ENCODE peak calls at places on chromosome 16, in ten cellular contexts. S, V, W, C, L, U, I, Y, O and B are unnamed samples.

GRCh38 chr16:25006504-25007055 is 8.6 kb downstream of the ARHGAP17 start:
- DNase-seq in S (no peak), V (no peak), W (no peak), C (peak; percentile 49), L (no peak), U (peak; percentile 71), I (no peak), Y (no peak), O (no peak), B (no peak)

GRCh38 chr16:70252355-70252988 is 732 bp upstream of the EXOSC6 start:
- DNase-seq in S (no peak), V (no peak), W (no peak), C (peak; percentile 65), L (no peak), U (peak; percentile 11), I (no peak), Y (peak; percentile 79), O (no peak), B (no peak)

GRCh38 chr16:66658143-66658859 is 38.2 kb downstream of the CMTM4 start:
- DNase-seq in S (no peak), V (no peak), W (no peak), C (no peak), L (no peak), U (no peak), I (no peak), Y (no peak), O (no peak), B (no peak)

GRCh38 chr16:54521327-54521726 is 234.7 kb upstream of the IRX3 start:
- DNase-seq in S (no peak), V (no peak), W (no peak), C (no peak), L (no peak), U (no peak), I (no peak), Y (no peak), O (no peak), B (no peak)

GRCh38 chr16:53087101-53087500 is 32.3 kb downstream of the CHD9 start:
- DNase-seq in S (no peak), V (no peak), W (no peak), C (no peak), L (no peak), U (peak; percentile 72), I (no peak), Y (no peak), O (no peak), B (no peak)

GRCh38 chr16:3175157-3176153 is 12.5 kb upstream of the OR1F1 start:
- DNase-seq in S (no peak), V (no peak), W (no peak), C (peak; percentile 76), L (peak; percentile 51), U (peak; percentile 53), I (no peak), Y (peak; percentile 96), O (no peak), B (no peak)

GRCh38 chr16:66588981-66589713 is 9.9 kb downstream of the CMTM2 start:
- DNase-seq in S (peak; percentile 35), V (no peak), W (peak; percentile 45), C (peak; percentile 89), L (peak; percentile 92), U (peak; percentile 18), I (no peak), Y (peak; percentile 73), O (peak; percentile 73), B (no peak)

GRCh38 chr16:59633996-59634579 is 900.0 kb upstream of the GOT2 start:
- DNase-seq in S (no peak), V (no peak), W (no peak), C (no peak), L (no peak), U (peak; percentile 83), I (no peak), Y (no peak), O (no peak), B (no peak)

DNA sequence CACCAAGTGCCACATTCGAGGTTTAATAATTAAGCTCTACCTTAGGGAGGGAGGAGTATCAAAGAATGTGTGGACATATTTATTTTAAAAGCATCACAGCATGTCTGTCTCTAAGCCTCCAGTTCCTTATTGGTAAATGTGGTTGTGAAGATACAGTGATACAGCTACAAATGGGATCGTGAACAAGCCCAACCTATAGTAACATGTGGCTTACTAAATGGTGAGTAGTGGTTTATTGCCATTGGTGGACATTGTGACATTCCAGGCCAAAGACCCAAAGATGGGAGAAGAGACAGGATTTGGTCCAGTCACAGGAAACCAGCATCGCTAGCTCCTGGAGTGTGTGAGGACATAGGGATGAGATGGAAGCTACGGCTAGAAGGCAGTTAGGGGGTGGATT is 51.2 kb downstream of the IQCK start:
- DNase-seq in S (no peak), V (no peak), W (no peak), C (no peak), L (no peak), U (no peak), I (no peak), Y (no peak), O (no peak), B (no peak)
- H3K9me3 ChIP-seq in S (peaks cover 20% of the 10 kb centered on the region), V (no peaks in the 10 kb centered on the region), W (no peaks in the 10 kb centered on the region), C (no peaks in the 10 kb centered on the region), L (no peaks in the 10 kb centered on the region), U (peaks cover 5% of the 10 kb centered on the region), I (no peaks in the 10 kb centered on the region), Y (peaks cover 7% of the 10 kb centered on the region), O (no peaks in the 10 kb centered on the region), B (no peaks in the 10 kb centered on the region)

GRCh38 chr16:55571191-55571897 is 4.9 kb downstream of the CAPNS2 start:
- DNase-seq in S (no peak), V (no peak), W (no peak), C (no peak), L (no peak), U (no peak), I (no peak), Y (no peak), O (no peak), B (no peak)

GRCh38 chr16:55572439-55572838 is 6.0 kb downstream of the CAPNS2 start:
- DNase-seq in S (no peak), V (no peak), W (no peak), C (no peak), L (no peak), U (no peak), I (no peak), Y (no peak), O (no peak), B (no peak)

GRCh38 chr16:55569025-55569424 is 2.5 kb downstream of the CAPNS2 start:
- DNase-seq in S (no peak), V (no peak), W (no peak), C (no peak), L (no peak), U (peak; percentile 24), I (no peak), Y (no peak), O (no peak), B (no peak)

GRCh38 chr16:55568151-55568693 is 1.7 kb downstream of the CAPNS2 start:
- DNase-seq in S (no peak), V (no peak), W (no peak), C (no peak), L (no peak), U (no peak), I (no peak), Y (no peak), O (no peak), B (no peak)

DNA sequence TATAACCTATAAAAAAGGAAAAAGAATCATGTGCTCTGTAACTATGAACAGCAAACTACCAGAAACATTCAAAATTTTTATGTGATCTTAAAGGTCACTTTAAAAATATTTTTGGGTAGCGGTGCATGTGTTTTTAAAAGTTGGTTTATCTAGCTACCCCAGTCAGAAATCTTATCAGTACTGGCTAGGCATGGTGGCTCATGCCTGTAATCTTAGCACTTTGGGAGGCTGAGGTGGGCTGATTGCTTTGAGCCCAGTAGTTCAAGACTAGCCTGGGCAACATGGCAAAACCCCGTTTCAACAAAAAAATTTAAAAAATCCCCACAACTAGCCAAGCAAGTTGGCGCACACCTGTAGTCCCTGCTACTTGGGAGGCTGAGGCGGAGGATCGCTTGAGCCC is 3.7 kb downstream of the CAPNS2 start:
- DNase-seq in S (no peak), V (no peak), W (no peak), C (no peak), L (no peak), U (no peak), I (no peak), Y (no peak), O (no peak), B (no peak)
- H3K4me1 ChIP-seq in S (peaks cover 30% of the 10 kb centered on the region), V (peaks cover 6% of the 10 kb centered on the region), W (peaks cover 13% of the 10 kb centered on the region), C (peaks cover 6% of the 10 kb centered on the region), L (peaks cover 8% of the 10 kb centered on the region), U (peaks cover 3% of the 10 kb centered on the region), I (peaks cover 5% of the 10 kb centered on the region), Y (no peaks in the 10 kb centered on the region), O (peaks cover 4% of the 10 kb centered on the region), B (peaks cover 15% of the 10 kb centered on the region)

DNA sequence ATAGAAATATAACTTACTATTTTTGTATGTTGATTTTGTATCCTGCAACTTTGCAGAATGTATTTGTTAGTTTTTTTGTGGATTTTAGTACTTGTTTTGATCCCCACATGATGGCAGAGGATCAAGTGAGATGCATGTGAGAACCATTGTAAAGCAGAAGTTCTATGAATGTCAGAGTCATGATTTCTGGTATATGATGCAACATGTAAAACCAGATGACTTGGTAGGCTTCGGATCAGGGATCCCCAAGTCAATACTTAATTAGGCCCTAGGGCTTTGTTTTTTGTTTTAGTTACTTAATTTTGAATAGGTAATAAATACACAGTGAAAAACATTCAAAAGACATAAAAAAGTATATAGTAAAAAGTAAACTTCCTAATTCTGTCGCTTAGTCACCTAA is 45.8 kb downstream of the ESRP2 start:
- DNase-seq in S (no peak), V (no peak), W (no peak), C (no peak), L (no peak), U (no peak), I (no peak), Y (no peak), O (no peak), B (no peak)
- H3K27ac ChIP-seq in S (no peak overlapping the region), V (no peak overlapping the region), W (no peak overlapping the region), C (peak overlapping the region; percentile 60), L (no peak overlapping the region), U (no peak overlapping the region), I (no peak overlapping the region), Y (no peak overlapping the region), O (no peak overlapping the region), B (no peak overlapping the region)

GRCh38 chr16:15836074-15836473 is 20.8 kb downstream of the MYH11 start:
- DNase-seq in S (no peak), V (no peak), W (no peak), C (no peak), L (no peak), U (no peak), I (no peak), Y (no peak), O (no peak), B (no peak)

GRCh38 chr16:15836965-15837611 is 19.7 kb downstream of the MYH11 start:
- DNase-seq in S (no peak), V (no peak), W (no peak), C (no peak), L (peak; percentile 1), U (no peak), I (no peak), Y (no peak), O (no peak), B (no peak)

GRCh38 chr16:15833551-15833950 is 23.3 kb downstream of the MYH11 start:
- DNase-seq in S (no peak), V (no peak), W (no peak), C (no peak), L (peak; percentile 20), U (no peak), I (no peak), Y (no peak), O (no peak), B (no peak)

GRCh38 chr16:15837761-15838160 is 19.1 kb downstream of the MYH11 start:
- DNase-seq in S (no peak), V (no peak), W (no peak), C (no peak), L (peak; percentile 31), U (no peak), I (no peak), Y (no peak), O (no peak), B (no peak)

DNA sequence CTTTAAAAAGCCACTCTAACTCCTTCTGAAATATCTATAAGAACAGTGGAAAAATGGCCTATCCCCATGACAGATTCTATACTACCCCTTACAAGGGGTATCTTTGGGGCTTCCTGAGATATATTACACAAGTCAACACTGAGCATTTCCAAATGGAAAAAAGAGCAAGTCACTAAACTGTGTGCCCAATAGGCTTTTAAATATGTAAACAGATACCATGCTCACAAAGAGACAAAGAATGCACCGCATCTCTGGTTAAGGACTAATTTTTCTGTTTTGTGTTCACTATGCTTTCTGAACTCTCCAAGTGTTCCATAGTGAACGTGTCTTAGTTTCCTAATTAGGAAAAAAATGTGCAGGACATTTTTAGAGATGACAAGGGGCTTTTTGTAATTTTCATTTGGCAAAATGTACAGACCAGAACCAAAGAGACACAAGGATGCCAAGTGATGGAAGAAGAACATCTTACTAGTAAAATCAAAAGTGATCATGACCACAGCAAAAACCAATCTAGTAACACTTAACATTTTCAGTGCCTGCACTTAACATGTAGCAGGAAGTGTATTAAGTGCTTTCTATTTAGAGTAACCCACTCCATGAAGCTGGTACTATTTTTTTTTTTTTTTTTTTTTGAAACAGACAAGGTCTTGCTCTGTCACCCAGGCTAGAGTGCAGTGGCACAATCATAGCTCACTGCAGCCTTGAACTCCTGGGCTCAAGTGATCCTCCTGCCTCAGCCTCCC is 21.5 kb downstream of the MYH11 start:
- DNase-seq in S (no peak), V (no peak), W (no peak), C (no peak), L (no peak), U (no peak), I (no peak), Y (no peak), O (no peak), B (no peak)
- H3K9me3 ChIP-seq in S (no peaks in the 10 kb centered on the region), V (no peaks in the 10 kb centered on the region), W (no peaks in the 10 kb centered on the region), C (no peaks in the 10 kb centered on the region), L (no peaks in the 10 kb centered on the region), U (no peaks in the 10 kb centered on the region), I (no peaks in the 10 kb centered on the region), Y (no peaks in the 10 kb centered on the region), O (no peaks in the 10 kb centered on the region), B (no peaks in the 10 kb centered on the region)